ENCODE peak calls at places on chromosome 6, in nine cellular contexts. D is uterus, W is adrenal gland, Y is prostate gland, C is tibial nerve, E is psoas muscle, B is neuronal stem cell, I is PC-9, G is brain microvascular endothelial cell. O is an unnamed sample.

GRCh38 chr6:130453230-130453629 is 87.4 kb downstream of the TMEM200A start:
- DNase-seq in E (no peak), B (no peak), G (peak; percentile 90), I (no peak), W (no peak), Y (no peak), C (no peak), D (no peak), O (no peak)

GRCh38 chr6:170462366-170463020 is 90.6 kb downstream of the PSMB1 start:
- DNase-seq in G (no peak), B (no peak), D (no peak), I (no peak), E (no peak), Y (no peak), C (no peak), W (no peak), O (no peak)

GRCh38 chr6:150266963-150267685 is 101.7 kb upstream of the IYD start:
- DNase-seq in D (no peak), W (no peak), Y (no peak), I (no peak), C (no peak), B (no peak), E (no peak), G (peak; percentile 7), O (no peak)

GRCh38 chr6:162671580-162672165 is 55.9 kb downstream of the PRKN start:
- DNase-seq in I (no peak), Y (no peak), D (no peak), B (no peak), C (no peak), G (no peak), E (no peak), W (no peak), O (no peak)

GRCh38 chr6:53090576-53090975 is 25.4 kb downstream of the FBXO9 start:
- DNase-seq in D (no peak), I (no peak), C (no peak), E (no peak), Y (no peak), G (no peak), B (no peak), W (peak; percentile 67), O (no peak)

GRCh38 chr6:69100772-69101171 is 465.7 kb downstream of the ADGRB3 start:
- DNase-seq in E (no peak), G (no peak), Y (no peak), I (no peak), C (no peak), W (no peak), D (no peak), B (no peak), O (no peak)

GRCh38 chr6:145252737-145253136 is 482.6 kb downstream of the EPM2A start:
- DNase-seq in B (no peak), Y (no peak), I (no peak), D (no peak), C (no peak), E (no peak), W (no peak), G (no peak), O (no peak)

GRCh38 chr6:7050911-7051779 is 56.6 kb upstream of the RREB1 start:
- DNase-seq in D (peak; percentile 40), B (peak; percentile 38), W (peak; percentile 62), Y (peak; percentile 21), I (peak; percentile 95), E (peak; percentile 76), G (peak; percentile 82), C (peak; percentile 22), O (no peak)

GRCh38 chr6:90645634-90646033 is 58.8 kb upstream of the MAP3K7 start:
- DNase-seq in W (no peak), C (no peak), B (no peak), Y (no peak), D (no peak), E (no peak), G (no peak), I (peak; percentile 58), O (no peak)
- H3K36me3 ChIP-seq in W (no peaks in the 10 kb centered on the region), C (no peaks in the 10 kb centered on the region), B (no peaks in the 10 kb centered on the region), Y (no peaks in the 10 kb centered on the region), D (no peaks in the 10 kb centered on the region), E (no peaks in the 10 kb centered on the region), G (no peaks in the 10 kb centered on the region), I (no peaks in the 10 kb centered on the region), O (no peaks in the 10 kb centered on the region)

GRCh38 chr6:38938741-38939140 is 109.8 kb upstream of the GLP1R start:
- DNase-seq in B (no peak), E (no peak), W (no peak), D (no peak), I (no peak), C (no peak), Y (no peak), G (no peak), O (no peak)
- H3K4me3 ChIP-seq in B (no peak overlapping the region), E (no peak overlapping the region), W (no peak overlapping the region), D (no peak overlapping the region), I (no peak overlapping the region), C (no peak overlapping the region), Y (no peak overlapping the region), G (no peak overlapping the region), O (no peak overlapping the region)

DNA sequence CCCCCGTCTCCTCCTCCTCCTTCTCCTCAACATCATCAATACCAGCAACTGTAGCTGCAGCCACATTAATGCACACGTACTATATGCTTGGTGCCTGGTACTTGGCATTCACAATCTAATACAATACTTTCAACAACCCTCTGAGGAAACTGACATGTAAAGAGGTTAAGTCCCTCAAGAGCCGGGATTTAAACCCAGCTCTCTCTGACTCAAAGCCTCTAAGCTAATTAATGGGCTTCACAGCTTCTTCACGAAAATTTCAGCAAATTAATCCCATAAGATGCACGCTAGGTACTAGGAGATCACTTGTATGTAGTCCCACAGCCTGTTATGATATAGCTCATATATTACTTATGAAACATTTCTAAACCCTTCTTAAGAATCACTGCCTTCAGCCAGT is 73.1 kb upstream of the IPCEF1 start:
- DNase-seq in C (no peak), B (no peak), D (no peak), I (no peak), W (no peak), Y (no peak), G (no peak), E (no peak), O (no peak)
- H3K36me3 ChIP-seq in C (no peaks in the 10 kb centered on the region), B (peaks cover 7% of the 10 kb centered on the region), D (no peaks in the 10 kb centered on the region), I (no peaks in the 10 kb centered on the region), W (no peaks in the 10 kb centered on the region), Y (no peaks in the 10 kb centered on the region), G (no peaks in the 10 kb centered on the region), E (no peaks in the 10 kb centered on the region), O (no peaks in the 10 kb centered on the region)

GRCh38 chr6:127397729-127398609 is 54.6 kb upstream of the ECHDC1 start:
- DNase-seq in B (no peak), E (no peak), C (no peak), Y (no peak), W (no peak), G (no peak), I (no peak), D (no peak), O (no peak)
- H3K4me3 ChIP-seq in B (no peak overlapping the region), E (no peak overlapping the region), C (no peak overlapping the region), Y (no peak overlapping the region), W (no peak overlapping the region), G (no peak overlapping the region), I (no peak overlapping the region), D (no peak overlapping the region), O (peak overlapping the region; percentile 50)

GRCh38 chr6:151358475-151358874 is 32.9 kb downstream of the ZBTB2 start:
- DNase-seq in D (no peak), C (no peak), W (no peak), I (no peak), B (no peak), G (no peak), E (no peak), Y (no peak), O (no peak)
- H3K36me3 ChIP-seq in D (no peaks in the 10 kb centered on the region), C (no peaks in the 10 kb centered on the region), W (peaks cover 4% of the 10 kb centered on the region), I (peaks cover 11% of the 10 kb centered on the region), B (peaks cover 39% of the 10 kb centered on the region), G (peaks cover 37% of the 10 kb centered on the region), E (peaks cover 43% of the 10 kb centered on the region), Y (no peaks in the 10 kb centered on the region), O (peaks cover 15% of the 10 kb centered on the region)

DNA sequence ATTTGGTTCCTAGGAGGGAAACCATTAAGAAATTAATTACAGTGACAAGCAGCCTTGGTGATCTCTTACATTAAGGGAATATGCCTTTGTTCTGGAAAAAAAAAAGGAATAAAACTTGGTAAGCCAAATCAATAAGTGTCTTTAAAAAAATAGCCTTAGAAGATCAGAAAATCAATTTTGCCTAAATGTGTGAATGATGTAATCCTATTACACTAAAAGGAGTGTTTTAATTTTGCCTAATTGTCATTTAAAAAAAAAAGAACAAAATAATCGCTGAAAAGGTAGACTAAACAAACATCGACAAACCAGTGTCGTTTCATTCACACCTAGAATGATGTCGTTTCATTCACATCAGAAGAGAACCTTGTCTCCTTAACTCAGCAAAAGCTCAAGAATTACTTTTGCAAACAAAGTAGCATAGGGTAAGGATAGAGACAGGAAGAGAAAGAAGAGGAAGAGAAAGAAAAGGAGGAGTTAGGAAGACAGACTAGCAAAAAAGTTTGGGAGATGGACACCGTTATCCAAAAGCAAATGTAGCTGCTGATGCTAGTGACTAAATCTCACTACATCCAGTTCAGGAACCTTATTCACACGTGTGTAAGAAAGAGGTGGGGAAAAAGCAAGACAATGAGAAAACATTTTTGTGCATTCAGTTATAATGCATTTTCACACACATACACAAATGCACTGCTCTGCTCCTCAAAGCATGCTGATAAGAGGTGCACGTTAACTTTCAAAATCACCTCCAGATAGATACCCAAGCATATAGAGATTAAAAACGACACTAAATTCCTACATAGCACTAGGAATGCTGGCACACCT is 60.6 kb downstream of the HIVEP2 start:
- DNase-seq in B (no peak), G (no peak), I (no peak), W (no peak), E (no peak), D (no peak), C (no peak), Y (no peak), O (no peak)
- H3K4me3 ChIP-seq in B (no peak overlapping the region), G (peak overlapping the region; percentile 45), I (peak overlapping the region; percentile 19), W (no peak overlapping the region), E (peak overlapping the region; percentile 59), D (peak overlapping the region; percentile 46), C (no peak overlapping the region), Y (peak overlapping the region; percentile 11), O (peak overlapping the region; percentile 75)

GRCh38 chr6:43037197-43037596 is 15.8 kb downstream of the RRP36 start:
- DNase-seq in B (no peak), G (no peak), C (no peak), Y (no peak), D (no peak), E (no peak), W (no peak), I (no peak), O (no peak)

GRCh38 chr6:43037706-43038105 is 15.9 kb downstream of the CUL7 start:
- DNase-seq in B (no peak), I (no peak), E (no peak), W (no peak), D (no peak), Y (no peak), C (no peak), G (no peak), O (no peak)

GRCh38 chr6:43035495-43036194 is 14.2 kb downstream of the RRP36 start:
- DNase-seq in I (no peak), E (peak; percentile 93), C (no peak), Y (no peak), G (no peak), D (no peak), B (no peak), W (peak; percentile 61), O (no peak)

GRCh38 chr6:43038727-43039126 is 14.9 kb downstream of the CUL7 start:
- DNase-seq in Y (no peak), B (no peak), D (no peak), E (no peak), G (no peak), W (no peak), C (no peak), I (no peak), O (no peak)

GRCh38 chr6:43036712-43037111 is 15.3 kb downstream of the RRP36 start:
- DNase-seq in C (no peak), E (no peak), I (no peak), D (no peak), G (no peak), W (no peak), Y (no peak), B (no peak), O (no peak)
- H3K36me3 ChIP-seq in C (no peaks in the 10 kb centered on the region), E (peaks cover 58% of the 10 kb centered on the region), I (no peaks in the 10 kb centered on the region), D (no peaks in the 10 kb centered on the region), G (peaks cover 67% of the 10 kb centered on the region), W (peaks cover 79% of the 10 kb centered on the region), Y (no peaks in the 10 kb centered on the region), B (peaks cover 87% of the 10 kb centered on the region), O (peaks cover 31% of the 10 kb centered on the region)

O was measured in thoracic aorta.